ENCODE peak calls at places on chromosomes 12 and 14, in five cellular contexts. G is GM12878, A is uterus, N is stomach, K is Peyer's patch. P is an unnamed sample.

GRCh38 chr14:96146131-96146771 is 58.4 kb upstream of the BDKRB2 start:
- DNase-seq in G (no peak), A (peak; percentile 37), N (peak; percentile 61), K (no peak), P (peak; percentile 71)

GRCh38 chr12:13336216-13336615 is 139.7 kb downstream of the EMP1 start:
- DNase-seq in G (no peak), A (no peak), N (no peak), K (no peak), P (no peak)

GRCh38 chr12:75269209-75269608 is 59.6 kb upstream of the KCNC2 start:
- DNase-seq in G (no peak), A (no peak), N (no peak), K (no peak), P (no peak)

GRCh38 chr12:105205322-105206048 is 30.5 kb downstream of the APPL2 start:
- DNase-seq in G (no peak), A (no peak), N (no peak), K (no peak), P (peak; percentile 53)

GRCh38 chr14:101599234-101599885 is 38.1 kb downstream of the DIO3 start:
- DNase-seq in G (no peak), A (no peak), N (no peak), K (no peak), P (no peak)

GRCh38 chr14:100617715-100618693 is 30.8 kb upstream of the BEGAIN start:
- DNase-seq in G (no peak), A (peak; percentile 8), N (no peak), K (no peak), P (peak; percentile 57)

GRCh38 chr12:79331870-79332269 is 358.9 kb downstream of the PAWR start:
- DNase-seq in G (no peak), A (no peak), N (no peak), K (no peak), P (no peak)

GRCh38 chr14:68217891-68218290 is 398.3 kb downstream of the RAD51B start:
- DNase-seq in G (no peak), A (no peak), N (no peak), K (no peak), P (no peak)

GRCh38 chr12:107415066-107415465 is 270.5 kb upstream of the PWP1 start:
- DNase-seq in G (no peak), A (no peak), N (no peak), K (no peak), P (no peak)

GRCh38 chr12:19437996-19438395 is 1.3 kb upstream of the AEBP2 start:
- DNase-seq in G (no peak), A (no peak), N (no peak), K (no peak), P (no peak)

GRCh38 chr12:43669373-43669772 is 89.2 kb downstream of the PUS7L start:
- DNase-seq in G (no peak), A (no peak), N (no peak), K (no peak), P (no peak)

GRCh38 chr14:51331651-51332367 is 91.8 kb downstream of the TMX1 start:
- DNase-seq in G (no peak), A (no peak), N (no peak), K (no peak), P (no peak)

GRCh38 chr14:68894802-68895201 is 84.3 kb downstream of the ACTN1 start:
- DNase-seq in G (no peak), A (no peak), N (no peak), K (no peak), P (no peak)

GRCh38 chr12:131729254-131729955 is 18.5 kb downstream of the SFSWAP start:
- DNase-seq in G (no peak), A (no peak), N (no peak), K (no peak), P (no peak)
- H3K27ac ChIP-seq in G (no peak overlapping the region), A (no peak overlapping the region), N (no peak overlapping the region), K (no peak overlapping the region), P (no peak overlapping the region)

DNA sequence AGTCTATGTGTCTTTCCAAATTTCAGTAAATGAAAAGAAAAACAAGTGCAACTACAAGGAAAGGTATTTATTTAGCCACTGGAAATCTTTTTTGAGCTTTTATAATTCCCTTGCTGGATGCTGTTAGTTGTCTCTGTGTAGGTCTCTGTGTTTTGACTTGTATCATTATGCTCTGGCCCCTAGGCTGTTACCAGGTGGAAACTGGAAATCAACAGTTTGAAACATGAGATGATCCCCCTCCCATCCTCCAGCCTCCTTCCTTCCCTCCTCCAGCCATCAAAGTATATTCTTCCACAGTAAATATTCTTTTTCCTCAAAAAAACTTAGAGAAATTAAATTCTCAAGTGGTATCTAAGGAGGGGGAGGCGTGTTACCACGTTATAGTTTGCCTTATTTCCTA is 948 bp upstream of the DCN start:
- DNase-seq in G (no peak), A (no peak), N (no peak), K (no peak), P (no peak)
- H3K4me3 ChIP-seq in G (no peak overlapping the region), A (peak overlapping the region; percentile 52), N (no peak overlapping the region), K (no peak overlapping the region), P (no peak overlapping the region)

GRCh38 chr14:73785336-73785833 is 66.2 kb upstream of the PTGR2 start:
- DNase-seq in G (no peak), A (peak; percentile 66), N (no peak), K (peak; percentile 65), P (peak; percentile 62)

GRCh38 chr14:73786942-73787759 is 64.5 kb upstream of the PTGR2 start:
- DNase-seq in G (no peak), A (peak; percentile 60), N (peak; percentile 75), K (peak; percentile 70), P (peak; percentile 70)

GRCh38 chr14:73784988-73785313 is 66.7 kb upstream of the PTGR2 start:
- DNase-seq in G (no peak), A (no peak), N (no peak), K (no peak), P (peak; percentile 41)

GRCh38 chr14:73786632-73786941 is 65.0 kb upstream of the PTGR2 start:
- DNase-seq in G (no peak), A (no peak), N (peak; percentile 46), K (peak; percentile 44), P (peak; percentile 50)

GRCh38 chr14:73785834-73786631 is 65.6 kb upstream of the PTGR2 start:
- DNase-seq in G (no peak), A (peak; percentile 89), N (peak; percentile 79), K (peak; percentile 88), P (peak; percentile 79)
- TF ChIP-seq POLR2A in G (peak; percentile 81), A (peak; percentile 75), N (no peak), K (peak; percentile 94), P (no peak)

GRCh38 chr14:105023144-105023543 is 2.3 kb upstream of the CDCA4 start:
- DNase-seq in G (no peak), A (no peak), N (no peak), K (no peak), P (no peak)
- H3K27ac ChIP-seq in G (no peak overlapping the region), A (no peak overlapping the region), N (no peak overlapping the region), K (no peak overlapping the region), P (no peak overlapping the region)

DNA sequence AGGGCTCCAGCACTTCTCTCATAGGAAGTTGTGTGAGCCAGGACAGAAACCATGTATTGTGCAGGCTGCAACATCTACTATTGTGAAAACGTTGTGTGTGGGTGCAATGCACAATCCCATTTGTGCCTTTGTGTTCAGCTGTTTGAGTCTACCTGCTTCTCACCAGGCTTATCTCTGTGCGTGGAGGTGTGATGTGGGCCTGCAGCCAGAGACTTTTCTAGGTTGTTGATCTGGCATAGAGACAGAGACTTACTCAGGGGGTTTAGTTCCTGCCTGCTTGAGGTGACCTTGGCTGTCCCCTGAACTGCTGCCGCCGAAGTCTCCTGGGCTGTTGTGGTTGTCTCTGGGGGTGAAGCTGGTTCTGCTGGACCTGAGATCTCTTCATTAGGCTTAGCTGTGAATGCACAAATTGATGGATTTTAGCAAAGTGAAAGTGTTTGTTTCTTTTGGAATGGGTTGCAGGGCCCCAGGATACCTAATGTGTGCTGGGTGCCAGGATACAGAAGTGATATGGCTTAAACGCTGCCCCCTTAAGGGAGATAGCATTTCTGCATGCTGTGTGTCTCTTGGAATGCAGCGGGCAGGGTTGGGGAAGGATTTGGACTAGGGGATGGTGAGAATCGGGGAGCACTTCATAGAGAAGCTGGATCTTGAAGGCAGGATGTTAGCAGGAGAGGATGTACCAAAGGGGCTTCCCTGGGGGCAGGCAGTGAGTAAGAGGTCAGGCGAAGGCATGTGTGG is 2.5 kb downstream of the LACRT start:
- DNase-seq in G (no peak), A (no peak), N (peak; percentile 68), K (no peak), P (no peak)
- H3K4me3 ChIP-seq in G (no peak overlapping the region), A (no peak overlapping the region), N (no peak overlapping the region), K (no peak overlapping the region), P (no peak overlapping the region)

GRCh38 chr12:133038310-133038709 is 1.0 kb downstream of the ZNF84 start:
- DNase-seq in G (no peak), A (no peak), N (no peak), K (no peak), P (no peak)

DNA sequence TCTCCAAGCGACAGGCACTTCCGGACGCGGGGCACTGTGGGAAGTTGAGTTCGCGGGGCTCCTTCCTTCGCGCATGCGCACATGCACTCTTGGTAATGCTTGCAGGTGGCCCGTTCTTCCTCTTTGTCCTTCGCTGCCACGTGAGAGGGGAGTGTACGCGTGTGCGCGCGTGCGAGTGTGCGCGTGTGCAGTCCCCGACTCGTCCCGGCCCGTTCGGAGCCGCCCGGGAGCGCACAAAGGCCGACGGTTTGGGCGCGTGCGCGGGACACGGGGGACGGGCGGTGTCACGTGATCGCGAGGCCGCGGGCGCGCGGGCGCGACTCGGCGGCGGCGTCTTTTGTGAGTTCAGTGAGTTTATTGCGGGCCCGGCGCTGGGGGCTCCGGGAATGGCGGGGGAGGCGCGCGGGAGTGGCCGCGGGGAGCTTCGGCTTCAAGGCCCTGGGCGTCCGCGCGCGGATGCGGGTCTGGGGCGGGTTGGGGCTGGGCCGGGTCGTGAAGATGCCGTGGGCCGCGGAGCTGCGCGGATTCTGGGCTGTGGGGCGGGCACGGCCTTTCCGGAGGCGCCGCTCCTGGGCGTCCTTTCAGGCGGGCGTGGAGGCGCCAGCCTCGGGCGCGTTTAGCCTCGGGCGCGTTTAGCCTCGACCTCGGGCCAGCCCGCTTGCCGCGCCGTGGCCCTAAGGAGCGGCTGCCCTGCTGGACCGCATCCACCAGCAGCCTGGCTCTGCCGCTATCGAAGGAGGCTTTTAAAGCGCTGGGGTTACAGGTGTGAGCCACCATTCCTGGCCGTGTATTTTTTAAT is at the start of gene ZNF84:
- DNase-seq in G (peak; percentile 96), A (peak; percentile 95), N (peak; percentile 96), K (peak; percentile 94), P (peak; percentile 98)
- TF ChIP-seq POLR2A in G (peak; percentile 82), A (peak; percentile 68), N (no peak), K (peak; percentile 36), P (no peak)

GRCh38 chr12:8947737-8948136 is 1.7 kb downstream of the M6PR start:
- DNase-seq in G (no peak), A (no peak), N (no peak), K (no peak), P (no peak)
- H3K27ac ChIP-seq in G (peak overlapping the region; percentile 94), A (no peak overlapping the region), N (no peak overlapping the region), K (no peak overlapping the region), P (no peak overlapping the region)

GRCh38 chr12:123532808-123533649 is 490 bp downstream of the RILPL1 start:
- DNase-seq in G (no peak), A (no peak), N (peak; percentile 28), K (no peak), P (peak; percentile 46)
- H3K4me3 ChIP-seq in G (peak overlapping the region; percentile 57), A (peak overlapping the region; percentile 50), N (peak overlapping the region; percentile 98), K (peak overlapping the region; percentile 70), P (peak overlapping the region; percentile 49)